ENCODE peak calls at places on chromosome 3, in four cellular contexts. One of them, this sample, is unnamed.
A peak's percentile ranks its signal among the peaks of the same experiment; 100 is the strongest.

GRCh38 chr3:130377960-130378676 is 32.6 kb downstream of the COL6A5 start:
- DNase-seq in transverse colon: no peak
- DNase-seq in heart left ventricle: no peak
- DNase-seq in upper lobe of left lung: no peak
- DNase-seq in this sample: no peak

GRCh38 chr3:184359610-184360009 is 1.8 kb downstream of the CLCN2 start:
- DNase-seq in transverse colon: no peak
- DNase-seq in upper lobe of left lung: no peak
- DNase-seq in heart left ventricle: no peak
- DNase-seq in this sample: no peak

GRCh38 chr3:56629044-56629443 is 54.0 kb downstream of the TASOR start:
- DNase-seq in upper lobe of left lung: no peak
- DNase-seq in heart left ventricle: no peak
- DNase-seq in transverse colon: no peak
- DNase-seq in this sample: no peak

GRCh38 chr3:159266779-159267178 is 464.9 kb downstream of the MFSD1 start:
- DNase-seq in heart left ventricle: no peak
- DNase-seq in transverse colon: no peak
- DNase-seq in upper lobe of left lung: no peak
- DNase-seq in this sample: no peak

GRCh38 chr3:22315925-22316324 is 564.9 kb upstream of the ZNF385D start:
- DNase-seq in heart left ventricle: no peak
- DNase-seq in upper lobe of left lung: no peak
- DNase-seq in transverse colon: no peak
- DNase-seq in this sample: no peak

GRCh38 chr3:128872282-128872681 is 7.1 kb upstream of the ACAD9 start:
- DNase-seq in upper lobe of left lung: no peak
- DNase-seq in heart left ventricle: no peak
- DNase-seq in transverse colon: no peak
- DNase-seq in this sample: no peak

GRCh38 chr3:33299395-33300081 is 22.3 kb downstream of the FBXL2 start:
- DNase-seq in upper lobe of left lung: no peak
- DNase-seq in transverse colon: no peak
- DNase-seq in heart left ventricle: no peak
- DNase-seq in this sample: no peak

GRCh38 chr3:141789281-141789680 is 26.1 kb downstream of the GRK7 start:
- DNase-seq in upper lobe of left lung: no peak
- DNase-seq in heart left ventricle: no peak
- DNase-seq in transverse colon: no peak
- DNase-seq in this sample: no peak

GRCh38 chr3:69004183-69004582 is 9.3 kb downstream of the EOGT start:
- DNase-seq in upper lobe of left lung: no peak
- DNase-seq in transverse colon: no peak
- DNase-seq in heart left ventricle: no peak
- DNase-seq in this sample: no peak

GRCh38 chr3:59992578-59992977 is 942.8 kb upstream of the CFAP20DC start:
- DNase-seq in upper lobe of left lung: no peak
- DNase-seq in transverse colon: no peak
- DNase-seq in heart left ventricle: no peak
- DNase-seq in this sample: no peak

GRCh38 chr3:66477846-66478245 is 23.0 kb downstream of the LRIG1 start:
- DNase-seq in transverse colon: no peak
- DNase-seq in upper lobe of left lung: no peak
- DNase-seq in heart left ventricle: no peak
- DNase-seq in this sample: no peak

GRCh38 chr3:185822957-185823279 is 1.9 kb downstream of the IGF2BP2 start:
- DNase-seq in transverse colon: no peak
- DNase-seq in upper lobe of left lung: no peak
- DNase-seq in heart left ventricle: no peak
- DNase-seq in this sample: no peak

GRCh38 chr3:32733631-32734229 is 48.7 kb downstream of the CNOT10 start:
- DNase-seq in upper lobe of left lung: no peak
- DNase-seq in heart left ventricle: no peak
- DNase-seq in transverse colon: no peak
- DNase-seq in this sample: no peak

GRCh38 chr3:42756681-42757213 is 16.3 kb downstream of the CCDC13 start:
- DNase-seq in transverse colon: no peak
- DNase-seq in heart left ventricle: no peak
- DNase-seq in upper lobe of left lung: no peak
- DNase-seq in this sample: no peak

GRCh38 chr3:32837789-32838188 is 20.0 kb downstream of the TRIM71 start:
- DNase-seq in transverse colon: no peak
- DNase-seq in heart left ventricle: no peak
- DNase-seq in upper lobe of left lung: no peak
- DNase-seq in this sample: no peak

GRCh38 chr3:197006446-197006845 is 23.2 kb downstream of the MELTF start:
- DNase-seq in heart left ventricle: no peak
- DNase-seq in upper lobe of left lung: peak; percentile 69
- DNase-seq in transverse colon: no peak
- DNase-seq in this sample: no peak

GRCh38 chr3:120094776-120095225 is 554 bp upstream of the GSK3B start:
- DNase-seq in transverse colon: peak; percentile 99
- DNase-seq in upper lobe of left lung: peak; percentile 98
- DNase-seq in heart left ventricle: peak; percentile 98
- DNase-seq in this sample: peak; percentile 99

GRCh38 chr3:120093923-120094775 is at the start of gene GSK3B:
- DNase-seq in heart left ventricle: peak; percentile 99
- DNase-seq in upper lobe of left lung: peak; percentile 99
- DNase-seq in transverse colon: peak; percentile 78
- DNase-seq in this sample: peak; percentile 82

GRCh38 chr3:120093119-120093922 is 926 bp downstream of the GSK3B start:
- DNase-seq in upper lobe of left lung: no peak
- DNase-seq in heart left ventricle: peak; percentile 41
- DNase-seq in transverse colon: peak; percentile 22
- DNase-seq in this sample: peak; percentile 35

GRCh38 chr3:120092444-120092843 is 1.8 kb downstream of the GSK3B start:
- DNase-seq in heart left ventricle: no peak
- DNase-seq in upper lobe of left lung: no peak
- DNase-seq in transverse colon: no peak
- DNase-seq in this sample: no peak

DNA sequence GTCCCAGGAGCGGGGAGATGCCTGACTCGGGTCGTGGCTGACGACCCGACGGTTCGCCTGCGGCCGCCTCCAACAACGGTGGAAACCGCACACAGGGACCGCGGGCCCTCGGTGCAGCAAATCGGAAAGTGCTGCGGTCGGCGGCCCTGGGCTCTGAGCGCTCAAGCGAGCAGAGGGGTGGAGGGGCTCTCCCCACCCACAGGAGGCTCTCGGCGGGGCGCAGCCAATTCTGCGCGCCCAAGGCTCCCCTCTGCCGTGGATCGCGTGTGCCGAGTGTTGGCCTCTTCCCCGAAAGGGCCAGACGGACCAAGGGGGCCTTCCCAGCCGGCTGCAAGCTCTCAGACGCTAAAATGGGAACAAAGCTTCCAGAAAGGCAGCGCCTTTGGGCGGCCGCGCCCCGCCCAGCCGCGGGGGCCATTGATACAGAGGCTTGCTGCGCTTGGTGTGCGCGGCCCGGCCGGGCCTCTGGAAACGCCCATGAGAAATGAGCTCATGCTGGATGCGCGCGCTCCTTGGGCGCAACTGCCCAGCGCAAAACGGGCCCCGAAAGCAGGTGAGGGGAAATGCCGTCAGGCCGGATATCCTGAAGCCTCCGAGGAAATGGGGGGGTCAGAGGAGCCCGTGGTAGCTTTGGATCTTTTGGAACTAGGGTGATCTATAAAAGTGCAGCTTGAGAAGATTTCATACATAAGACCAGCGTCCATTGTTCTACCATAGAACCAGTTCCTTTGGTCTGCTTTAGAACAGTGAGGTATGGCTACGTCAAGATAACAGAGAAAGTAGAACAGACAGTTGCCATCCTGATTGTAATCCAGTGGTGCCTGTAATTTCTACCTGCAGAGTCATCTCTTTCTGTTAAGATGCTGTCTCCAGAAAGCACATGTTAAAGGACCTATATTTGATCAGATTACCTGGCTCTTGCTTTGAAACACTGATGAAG is 1.2 kb upstream of the GSK3B start:
- DNase-seq in transverse colon: peak; percentile 93
- DNase-seq in upper lobe of left lung: peak; percentile 97
- DNase-seq in heart left ventricle: peak; percentile 93
- DNase-seq in this sample: peak; percentile 93
- TF ChIP-seq POLR2A in transverse colon: peak; percentile 99
- TF ChIP-seq POLR2A in upper lobe of left lung: peak; percentile 47
- TF ChIP-seq POLR2A in heart left ventricle: peak; percentile 90
- TF ChIP-seq POLR2A in this sample: peak; percentile 99

GRCh38 chr3:38519000-38519399 is 22.9 kb downstream of the EXOG start:
- DNase-seq in upper lobe of left lung: no peak
- DNase-seq in transverse colon: no peak
- DNase-seq in heart left ventricle: no peak
- DNase-seq in this sample: no peak
- H3K27ac ChIP-seq in upper lobe of left lung: no peak overlapping the region
- H3K27ac ChIP-seq in transverse colon: no peak overlapping the region
- H3K27ac ChIP-seq in heart left ventricle: peak overlapping the region; percentile 73
- H3K27ac ChIP-seq in this sample: no peak overlapping the region

DNA sequence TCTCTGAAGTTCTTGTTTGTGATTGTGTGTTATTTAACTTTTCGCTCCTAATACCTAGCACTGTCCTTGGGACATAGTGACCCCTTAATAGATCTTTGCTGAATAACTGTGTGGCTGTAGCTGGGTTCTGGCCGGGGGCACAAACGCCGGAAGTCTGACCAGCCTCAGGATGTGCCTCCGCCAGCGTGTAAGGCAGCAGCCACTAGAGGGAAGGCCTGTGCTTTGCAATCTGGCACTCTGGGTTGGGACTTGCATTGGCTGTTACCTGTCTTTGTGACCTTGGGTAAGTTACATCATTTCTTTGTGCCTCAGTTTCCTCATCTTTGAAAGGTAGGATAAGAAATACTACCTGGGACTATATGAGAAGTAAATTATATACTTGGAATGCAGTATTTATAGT is 158.7 kb downstream of the GHSR start:
- DNase-seq in transverse colon: peak; percentile 20
- DNase-seq in upper lobe of left lung: peak; percentile 6
- DNase-seq in heart left ventricle: no peak
- DNase-seq in this sample: no peak
- TF ChIP-seq CTCF in transverse colon: peak; percentile 29
- TF ChIP-seq CTCF in upper lobe of left lung: peak; percentile 40
- TF ChIP-seq CTCF in heart left ventricle: peak; percentile 54
- TF ChIP-seq CTCF in this sample: peak; percentile 21

GRCh38 chr3:126208618-126209256 is 28.4 kb upstream of the ALDH1L1 start:
- DNase-seq in upper lobe of left lung: no peak
- DNase-seq in heart left ventricle: peak; percentile 86
- DNase-seq in transverse colon: peak; percentile 85
- DNase-seq in this sample: peak; percentile 92
- TF ChIP-seq POLR2A in upper lobe of left lung: no peak
- TF ChIP-seq POLR2A in heart left ventricle: no peak
- TF ChIP-seq POLR2A in transverse colon: no peak
- TF ChIP-seq POLR2A in this sample: no peak

GRCh38 chr3:150309557-150309956 is 98.5 kb upstream of the TSC22D2 start:
- DNase-seq in upper lobe of left lung: no peak
- DNase-seq in heart left ventricle: no peak
- DNase-seq in transverse colon: no peak
- DNase-seq in this sample: no peak

GRCh38 chr3:150311156-150311555 is 96.9 kb upstream of the TSC22D2 start:
- DNase-seq in heart left ventricle: no peak
- DNase-seq in transverse colon: no peak
- DNase-seq in upper lobe of left lung: no peak
- DNase-seq in this sample: no peak

GRCh38 chr3:150308481-150308918 is 99.6 kb upstream of the TSC22D2 start:
- DNase-seq in upper lobe of left lung: no peak
- DNase-seq in heart left ventricle: no peak
- DNase-seq in transverse colon: peak; percentile 57
- DNase-seq in this sample: no peak

GRCh38 chr3:150303776-150304175 is 104.3 kb upstream of the TSC22D2 start:
- DNase-seq in heart left ventricle: no peak
- DNase-seq in transverse colon: no peak
- DNase-seq in upper lobe of left lung: no peak
- DNase-seq in this sample: no peak

GRCh38 chr3:150307862-150308261 is 100.2 kb upstream of the TSC22D2 start:
- DNase-seq in upper lobe of left lung: no peak
- DNase-seq in heart left ventricle: no peak
- DNase-seq in transverse colon: no peak
- DNase-seq in this sample: no peak
- H3K27ac ChIP-seq in upper lobe of left lung: peak overlapping the region; percentile 0
- H3K27ac ChIP-seq in heart left ventricle: no peak overlapping the region
- H3K27ac ChIP-seq in transverse colon: peak overlapping the region; percentile 67
- H3K27ac ChIP-seq in this sample: no peak overlapping the region

GRCh38 chr3:108131795-108132134 is 40.9 kb upstream of the CD47 start:
- DNase-seq in upper lobe of left lung: no peak
- DNase-seq in heart left ventricle: no peak
- DNase-seq in transverse colon: no peak
- DNase-seq in this sample: no peak
- TF ChIP-seq CTCF in upper lobe of left lung: no peak
- TF ChIP-seq CTCF in heart left ventricle: no peak
- TF ChIP-seq CTCF in transverse colon: no peak
- TF ChIP-seq CTCF in this sample: no peak

GRCh38 chr3:124837730-124838186 is 49.4 kb downstream of the ITGB5 start:
- DNase-seq in transverse colon: peak; percentile 73
- DNase-seq in heart left ventricle: peak; percentile 75
- DNase-seq in upper lobe of left lung: peak; percentile 30
- DNase-seq in this sample: peak; percentile 89

GRCh38 chr3:124838963-124839362 is 48.2 kb downstream of the ITGB5 start:
- DNase-seq in heart left ventricle: no peak
- DNase-seq in upper lobe of left lung: no peak
- DNase-seq in transverse colon: no peak
- DNase-seq in this sample: no peak

GRCh38 chr3:124836448-124836847 is 50.7 kb downstream of the ITGB5 start:
- DNase-seq in upper lobe of left lung: no peak
- DNase-seq in heart left ventricle: no peak
- DNase-seq in transverse colon: no peak
- DNase-seq in this sample: no peak

GRCh38 chr3:124834723-124835718 is 52.1 kb downstream of the ITGB5 start:
- DNase-seq in transverse colon: peak; percentile 75
- DNase-seq in upper lobe of left lung: peak; percentile 29
- DNase-seq in heart left ventricle: peak; percentile 74
- DNase-seq in this sample: peak; percentile 23

GRCh38 chr3:124837065-124837464 is 50.1 kb downstream of the ITGB5 start:
- DNase-seq in heart left ventricle: no peak
- DNase-seq in transverse colon: peak; percentile 46
- DNase-seq in upper lobe of left lung: no peak
- DNase-seq in this sample: no peak
- TF ChIP-seq POLR2A in heart left ventricle: no peak
- TF ChIP-seq POLR2A in transverse colon: no peak
- TF ChIP-seq POLR2A in upper lobe of left lung: no peak
- TF ChIP-seq POLR2A in this sample: no peak

GRCh38 chr3:195855471-195856409 is 44.0 kb upstream of the MUC4 start:
- DNase-seq in upper lobe of left lung: no peak
- DNase-seq in transverse colon: no peak
- DNase-seq in heart left ventricle: no peak
- DNase-seq in this sample: no peak

GRCh38 chr3:195853930-195854478 is 42.3 kb upstream of the MUC4 start:
- DNase-seq in upper lobe of left lung: peak; percentile 33
- DNase-seq in heart left ventricle: no peak
- DNase-seq in transverse colon: no peak
- DNase-seq in this sample: no peak

GRCh38 chr3:195859061-195859845 is 47.5 kb upstream of the MUC4 start:
- DNase-seq in heart left ventricle: no peak
- DNase-seq in transverse colon: peak; percentile 78
- DNase-seq in upper lobe of left lung: no peak
- DNase-seq in this sample: peak; percentile 55

GRCh38 chr3:195854628-195855300 is 43.0 kb upstream of the MUC4 start:
- DNase-seq in transverse colon: no peak
- DNase-seq in heart left ventricle: no peak
- DNase-seq in upper lobe of left lung: no peak
- DNase-seq in this sample: no peak

GRCh38 chr3:195856410-195857084 is 44.8 kb upstream of the MUC4 start:
- DNase-seq in upper lobe of left lung: peak; percentile 48
- DNase-seq in heart left ventricle: no peak
- DNase-seq in transverse colon: no peak
- DNase-seq in this sample: no peak
- H3K27ac ChIP-seq in upper lobe of left lung: no peak overlapping the region
- H3K27ac ChIP-seq in heart left ventricle: no peak overlapping the region
- H3K27ac ChIP-seq in transverse colon: no peak overlapping the region
- H3K27ac ChIP-seq in this sample: no peak overlapping the region